ENCODE peak calls at places on chromosomes 4 and X, in four cellular contexts. One of them, this sample, is unnamed.

GRCh38 chr4:174628206-174628605 is 105.9 kb upstream of the HPGD start:
- DNase-seq in epithelial cell of esophagus: no peak
- DNase-seq in ascending aorta: no peak
- DNase-seq in HL-60: no peak
- DNase-seq in this sample: no peak

GRCh38 chr4:176467011-176467410 is 147.2 kb downstream of the SPCS3 start:
- DNase-seq in HL-60: no peak
- DNase-seq in epithelial cell of esophagus: no peak
- DNase-seq in ascending aorta: no peak
- DNase-seq in this sample: no peak

GRCh38 chr4:168880087-168880675 is 129.9 kb downstream of the CBR4 start:
- DNase-seq in epithelial cell of esophagus: no peak
- DNase-seq in HL-60: no peak
- DNase-seq in ascending aorta: no peak
- DNase-seq in this sample: no peak

GRCh38 chrX:115030635-115031034 is 13.2 kb upstream of the IL13RA2 start:
- DNase-seq in epithelial cell of esophagus: peak; percentile 94
- DNase-seq in HL-60: no peak
- DNase-seq in ascending aorta: no peak
- DNase-seq in this sample: no peak

GRCh38 chrX:34584781-34585180 is 72.3 kb downstream of the TMEM47 start:
- DNase-seq in epithelial cell of esophagus: no peak
- DNase-seq in ascending aorta: no peak
- DNase-seq in HL-60: no peak
- DNase-seq in this sample: no peak

GRCh38 chr4:26978387-26979071 is 117.9 kb downstream of the STIM2 start:
- DNase-seq in HL-60: no peak
- DNase-seq in ascending aorta: no peak
- DNase-seq in epithelial cell of esophagus: no peak
- DNase-seq in this sample: no peak

GRCh38 chr4:6472387-6473263 is at the start of gene PPP2R2C:
- DNase-seq in epithelial cell of esophagus: no peak
- DNase-seq in HL-60: no peak
- DNase-seq in ascending aorta: no peak
- DNase-seq in this sample: peak; percentile 48

GRCh38 chr4:62324215-62324614 is 1124.1 kb downstream of the ADGRL3 start:
- DNase-seq in HL-60: no peak
- DNase-seq in ascending aorta: no peak
- DNase-seq in epithelial cell of esophagus: no peak
- DNase-seq in this sample: no peak

GRCh38 chr4:8770518-8771257 is 101.0 kb downstream of the HMX1 start:
- DNase-seq in HL-60: no peak
- DNase-seq in epithelial cell of esophagus: no peak
- DNase-seq in ascending aorta: no peak
- DNase-seq in this sample: peak; percentile 32

GRCh38 chrX:46757593-46757992 is 1.3 kb downstream of the SLC9A7 start:
- DNase-seq in epithelial cell of esophagus: no peak
- DNase-seq in HL-60: no peak
- DNase-seq in ascending aorta: no peak
- DNase-seq in this sample: no peak

GRCh38 chrX:46758956-46759644 is at the start of gene SLC9A7:
- DNase-seq in epithelial cell of esophagus: peak; percentile 63
- DNase-seq in HL-60: peak; percentile 38
- DNase-seq in ascending aorta: no peak
- DNase-seq in this sample: peak; percentile 81

GRCh38 chrX:46758163-46758955 is 559 bp downstream of the SLC9A7 start:
- DNase-seq in epithelial cell of esophagus: peak; percentile 32
- DNase-seq in HL-60: no peak
- DNase-seq in ascending aorta: no peak
- DNase-seq in this sample: no peak

GRCh38 chrX:46755656-46756055 is 3.3 kb downstream of the SLC9A7 start:
- DNase-seq in epithelial cell of esophagus: no peak
- DNase-seq in HL-60: peak; percentile 43
- DNase-seq in ascending aorta: no peak
- DNase-seq in this sample: no peak

DNA sequence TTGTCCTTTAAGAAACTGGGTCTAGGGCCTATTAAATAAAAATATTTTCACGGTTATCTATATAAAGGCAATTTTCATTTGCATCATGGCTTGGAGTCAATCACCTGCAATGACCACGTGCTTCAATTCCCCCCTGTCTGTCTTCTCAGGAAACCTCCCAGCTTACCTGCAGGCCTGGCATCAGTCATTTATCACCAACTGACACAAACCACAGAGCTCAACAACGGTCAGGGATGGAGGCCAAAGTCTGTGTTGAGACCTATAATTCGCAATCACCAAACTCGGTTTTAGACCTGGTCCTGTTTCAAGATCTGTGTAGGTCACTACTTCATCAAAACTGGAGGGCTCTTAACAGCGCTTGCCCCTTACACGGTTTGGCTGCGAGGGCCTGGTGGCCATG is 1.9 kb downstream of the SLC9A7 start:
- DNase-seq in HL-60: no peak
- DNase-seq in epithelial cell of esophagus: no peak
- DNase-seq in ascending aorta: no peak
- DNase-seq in this sample: no peak
- H3K4me3 ChIP-seq in HL-60: no peak overlapping the region
- H3K4me3 ChIP-seq in epithelial cell of esophagus: no peak overlapping the region
- H3K4me3 ChIP-seq in ascending aorta: no peak overlapping the region
- H3K4me3 ChIP-seq in this sample: no peak overlapping the region

GRCh38 chr4:3766791-3767561 is 791 bp downstream of the ADRA2C start:
- DNase-seq in ascending aorta: no peak
- DNase-seq in HL-60: no peak
- DNase-seq in epithelial cell of esophagus: peak; percentile 1
- DNase-seq in this sample: no peak
- H3K4me3 ChIP-seq in ascending aorta: peak overlapping the region; percentile 78
- H3K4me3 ChIP-seq in HL-60: no peak overlapping the region
- H3K4me3 ChIP-seq in epithelial cell of esophagus: no peak overlapping the region
- H3K4me3 ChIP-seq in this sample: no peak overlapping the region

GRCh38 chrX:17564689-17565409 is 172.4 kb upstream of the SCML1 start:
- DNase-seq in ascending aorta: no peak
- DNase-seq in HL-60: peak; percentile 32
- DNase-seq in epithelial cell of esophagus: no peak
- DNase-seq in this sample: peak; percentile 65

GRCh38 chrX:17559728-17560379 is 177.4 kb upstream of the SCML1 start:
- DNase-seq in epithelial cell of esophagus: peak; percentile 74
- DNase-seq in HL-60: no peak
- DNase-seq in ascending aorta: no peak
- DNase-seq in this sample: no peak

GRCh38 chrX:17563515-17563914 is 173.8 kb upstream of the SCML1 start:
- DNase-seq in HL-60: no peak
- DNase-seq in ascending aorta: no peak
- DNase-seq in epithelial cell of esophagus: no peak
- DNase-seq in this sample: no peak

GRCh38 chrX:17563076-17563475 is 174.2 kb upstream of the SCML1 start:
- DNase-seq in epithelial cell of esophagus: no peak
- DNase-seq in HL-60: no peak
- DNase-seq in ascending aorta: no peak
- DNase-seq in this sample: no peak

GRCh38 chrX:17560385-17560784 is 176.9 kb upstream of the SCML1 start:
- DNase-seq in HL-60: no peak
- DNase-seq in epithelial cell of esophagus: peak; percentile 17
- DNase-seq in ascending aorta: no peak
- DNase-seq in this sample: no peak
- H3K4me3 ChIP-seq in HL-60: no peak overlapping the region
- H3K4me3 ChIP-seq in epithelial cell of esophagus: no peak overlapping the region
- H3K4me3 ChIP-seq in ascending aorta: no peak overlapping the region
- H3K4me3 ChIP-seq in this sample: no peak overlapping the region

GRCh38 chr4:80611366-80611765 is 275.8 kb downstream of the CFAP299 start:
- DNase-seq in HL-60: no peak
- DNase-seq in ascending aorta: no peak
- DNase-seq in epithelial cell of esophagus: no peak
- DNase-seq in this sample: no peak
- H3K4me3 ChIP-seq in HL-60: no peak overlapping the region
- H3K4me3 ChIP-seq in ascending aorta: no peak overlapping the region
- H3K4me3 ChIP-seq in epithelial cell of esophagus: no peak overlapping the region
- H3K4me3 ChIP-seq in this sample: no peak overlapping the region

This sample was measured in sigmoid colon.